ENCODE peak calls at places on chromosomes 6 and 20, in six cellular contexts. One of them, this sample, is unnamed.

GRCh38 chr20:6783752-6784725 is 16.6 kb downstream of the BMP2 start:
- DNase-seq in SK-N-SH: no peak
- DNase-seq in HCT116: no peak
- DNase-seq in PC-3: no peak
- DNase-seq in MM.1S: no peak
- DNase-seq in neural progenitor cell: no peak
- DNase-seq in this sample: peak; percentile 56

GRCh38 chr6:38510205-38510604 is 129.5 kb downstream of the BTBD9 start:
- DNase-seq in PC-3: peak; percentile 43
- DNase-seq in MM.1S: no peak
- DNase-seq in HCT116: no peak
- DNase-seq in neural progenitor cell: no peak
- DNase-seq in SK-N-SH: no peak
- DNase-seq in this sample: peak; percentile 50

GRCh38 chr6:24274441-24275083 is 83.3 kb downstream of the DCDC2 start:
- DNase-seq in SK-N-SH: peak; percentile 8
- DNase-seq in PC-3: peak; percentile 35
- DNase-seq in MM.1S: peak; percentile 41
- DNase-seq in neural progenitor cell: peak; percentile 26
- DNase-seq in HCT116: no peak
- DNase-seq in this sample: peak; percentile 47

GRCh38 chr20:57480444-57481152 is 44.3 kb downstream of the CTCFL start:
- DNase-seq in PC-3: no peak
- DNase-seq in MM.1S: peak; percentile 92
- DNase-seq in neural progenitor cell: no peak
- DNase-seq in HCT116: no peak
- DNase-seq in SK-N-SH: no peak
- DNase-seq in this sample: no peak

GRCh38 chr6:113318553-113318952 is 538.6 kb upstream of the MARCKS start:
- DNase-seq in MM.1S: no peak
- DNase-seq in HCT116: no peak
- DNase-seq in neural progenitor cell: no peak
- DNase-seq in PC-3: no peak
- DNase-seq in SK-N-SH: no peak
- DNase-seq in this sample: no peak

GRCh38 chr6:77457720-77458349 is 5.5 kb downstream of the HTR1B start:
- DNase-seq in PC-3: peak; percentile 62
- DNase-seq in SK-N-SH: peak; percentile 68
- DNase-seq in neural progenitor cell: peak; percentile 91
- DNase-seq in HCT116: peak; percentile 84
- DNase-seq in MM.1S: peak; percentile 30
- DNase-seq in this sample: peak; percentile 93

GRCh38 chr6:140623498-140623897 is 1249.0 kb upstream of the CITED2 start:
- DNase-seq in PC-3: peak; percentile 62
- DNase-seq in neural progenitor cell: no peak
- DNase-seq in SK-N-SH: no peak
- DNase-seq in MM.1S: no peak
- DNase-seq in HCT116: peak; percentile 56
- DNase-seq in this sample: peak; percentile 70

GRCh38 chr6:139973602-139974373 is 599.3 kb upstream of the CITED2 start:
- DNase-seq in MM.1S: no peak
- DNase-seq in HCT116: no peak
- DNase-seq in PC-3: no peak
- DNase-seq in SK-N-SH: no peak
- DNase-seq in neural progenitor cell: no peak
- DNase-seq in this sample: peak; percentile 29

GRCh38 chr6:20811112-20811746 is 277.0 kb downstream of the CDKAL1 start:
- DNase-seq in PC-3: peak; percentile 90
- DNase-seq in HCT116: peak; percentile 85
- DNase-seq in SK-N-SH: no peak
- DNase-seq in neural progenitor cell: peak; percentile 59
- DNase-seq in MM.1S: no peak
- DNase-seq in this sample: peak; percentile 94

GRCh38 chr6:135861189-135861588 is 9.7 kb downstream of the PDE7B start:
- DNase-seq in HCT116: no peak
- DNase-seq in PC-3: no peak
- DNase-seq in neural progenitor cell: no peak
- DNase-seq in SK-N-SH: no peak
- DNase-seq in MM.1S: no peak
- DNase-seq in this sample: no peak

GRCh38 chr20:31540406-31540805 is 26.2 kb downstream of the HM13 start:
- DNase-seq in neural progenitor cell: no peak
- DNase-seq in SK-N-SH: no peak
- DNase-seq in HCT116: no peak
- DNase-seq in MM.1S: no peak
- DNase-seq in PC-3: no peak
- DNase-seq in this sample: no peak

GRCh38 chr20:46371656-46372055 is 34.8 kb downstream of the ELMO2 start:
- DNase-seq in SK-N-SH: no peak
- DNase-seq in PC-3: no peak
- DNase-seq in neural progenitor cell: no peak
- DNase-seq in HCT116: no peak
- DNase-seq in MM.1S: no peak
- DNase-seq in this sample: peak; percentile 20

GRCh38 chr6:144661101-144661806 is 376.1 kb downstream of the UTRN start:
- DNase-seq in PC-3: peak; percentile 50
- DNase-seq in MM.1S: no peak
- DNase-seq in neural progenitor cell: peak; percentile 39
- DNase-seq in SK-N-SH: no peak
- DNase-seq in HCT116: no peak
- DNase-seq in this sample: peak; percentile 21

GRCh38 chr20:50153500-50154377 is at the start of gene PEDS1:
- DNase-seq in SK-N-SH: peak; percentile 99
- DNase-seq in PC-3: peak; percentile 98
- DNase-seq in MM.1S: peak; percentile 90
- DNase-seq in neural progenitor cell: peak; percentile 97
- DNase-seq in HCT116: peak; percentile 66
- DNase-seq in this sample: peak; percentile 98

GRCh38 chr6:107740496-107741190 is 83.5 kb downstream of the SCML4 start:
- DNase-seq in neural progenitor cell: no peak
- DNase-seq in SK-N-SH: no peak
- DNase-seq in MM.1S: peak; percentile 88
- DNase-seq in PC-3: no peak
- DNase-seq in HCT116: no peak
- DNase-seq in this sample: peak; percentile 26

GRCh38 chr20:62444286-62444685 is 16.9 kb upstream of the RBBP8NL start:
- DNase-seq in HCT116: no peak
- DNase-seq in MM.1S: no peak
- DNase-seq in PC-3: no peak
- DNase-seq in neural progenitor cell: no peak
- DNase-seq in SK-N-SH: no peak
- DNase-seq in this sample: no peak

GRCh38 chr6:797479-798077 is 104.6 kb upstream of the EXOC2 start:
- DNase-seq in PC-3: peak; percentile 66
- DNase-seq in MM.1S: peak; percentile 57
- DNase-seq in SK-N-SH: peak; percentile 36
- DNase-seq in neural progenitor cell: peak; percentile 70
- DNase-seq in HCT116: peak; percentile 41
- DNase-seq in this sample: peak; percentile 79

GRCh38 chr20:17747431-17747846 is 47.7 kb downstream of the BANF2 start:
- DNase-seq in PC-3: peak; percentile 89
- DNase-seq in SK-N-SH: no peak
- DNase-seq in HCT116: peak; percentile 29
- DNase-seq in neural progenitor cell: no peak
- DNase-seq in MM.1S: no peak
- DNase-seq in this sample: peak; percentile 96

GRCh38 chr20:6590891-6591679 is 176.4 kb upstream of the BMP2 start:
- DNase-seq in neural progenitor cell: no peak
- DNase-seq in HCT116: no peak
- DNase-seq in SK-N-SH: no peak
- DNase-seq in MM.1S: no peak
- DNase-seq in PC-3: peak; percentile 98
- DNase-seq in this sample: peak; percentile 90

GRCh38 chr20:46169245-46170171 is 51.4 kb downstream of the CD40 start:
- DNase-seq in SK-N-SH: peak; percentile 62
- DNase-seq in neural progenitor cell: no peak
- DNase-seq in MM.1S: no peak
- DNase-seq in PC-3: no peak
- DNase-seq in HCT116: no peak
- DNase-seq in this sample: no peak

GRCh38 chr6:2630362-2630761 is 120.4 kb downstream of the MYLK4 start:
- DNase-seq in SK-N-SH: no peak
- DNase-seq in HCT116: peak; percentile 97
- DNase-seq in MM.1S: no peak
- DNase-seq in PC-3: peak; percentile 95
- DNase-seq in neural progenitor cell: no peak
- DNase-seq in this sample: peak; percentile 95

GRCh38 chr6:33392168-33392947 is 735 bp downstream of the KIFC1 start:
- DNase-seq in MM.1S: peak; percentile 26
- DNase-seq in HCT116: no peak
- DNase-seq in SK-N-SH: no peak
- DNase-seq in neural progenitor cell: peak; percentile 28
- DNase-seq in PC-3: peak; percentile 16
- DNase-seq in this sample: no peak

GRCh38 chr6:117444600-117444999 is 18.9 kb upstream of the ROS1 start:
- DNase-seq in SK-N-SH: no peak
- DNase-seq in neural progenitor cell: no peak
- DNase-seq in HCT116: no peak
- DNase-seq in MM.1S: no peak
- DNase-seq in PC-3: no peak
- DNase-seq in this sample: peak; percentile 80

GRCh38 chr6:74518035-74518434 is 687.8 kb downstream of the COL12A1 start:
- DNase-seq in HCT116: no peak
- DNase-seq in PC-3: no peak
- DNase-seq in SK-N-SH: no peak
- DNase-seq in MM.1S: no peak
- DNase-seq in neural progenitor cell: no peak
- DNase-seq in this sample: no peak

DNA sequence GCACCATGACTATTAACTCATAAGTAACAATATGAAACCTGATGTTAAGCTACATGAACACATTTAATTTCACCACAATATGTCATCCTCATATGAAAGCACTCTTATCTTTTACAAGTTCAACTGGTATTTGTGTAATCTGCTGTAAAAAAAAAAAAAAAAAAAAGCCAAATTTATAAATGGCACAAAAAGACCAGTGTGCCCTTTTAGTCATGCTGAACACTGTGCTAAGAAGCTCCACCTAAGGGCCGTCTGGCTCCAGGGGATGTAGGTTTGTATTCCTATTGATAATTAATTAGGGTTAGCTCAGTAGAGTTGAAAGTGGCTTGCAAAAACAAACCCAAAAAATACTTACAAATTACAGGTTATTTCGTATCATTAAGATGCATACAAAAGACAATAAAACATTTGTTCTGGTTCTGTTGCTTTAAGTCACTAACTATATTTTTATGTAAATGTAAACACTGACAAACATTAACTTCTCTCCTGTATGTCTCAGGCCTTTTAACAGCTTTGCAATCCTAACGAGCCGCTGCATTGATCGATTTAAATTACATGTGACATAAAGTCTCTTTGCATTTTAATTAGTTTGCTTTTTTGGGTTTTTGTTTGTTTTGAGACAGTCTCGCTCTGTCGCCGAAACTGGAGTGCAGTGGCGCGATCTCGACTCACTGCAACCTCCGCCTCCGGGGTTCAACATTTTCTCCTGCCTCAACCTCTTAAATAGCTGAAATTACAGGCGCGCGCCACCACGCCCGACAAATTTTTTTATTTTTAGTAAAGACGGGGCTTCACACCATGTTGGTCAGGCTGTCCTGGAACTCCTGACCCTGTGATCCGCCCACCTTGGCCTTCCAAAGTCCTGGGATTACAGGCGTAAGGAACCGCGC is 110.8 kb downstream of the HFE start:
- DNase-seq in HCT116: peak; percentile 35
- DNase-seq in MM.1S: peak; percentile 65
- DNase-seq in PC-3: peak; percentile 47
- DNase-seq in neural progenitor cell: peak; percentile 46
- DNase-seq in SK-N-SH: no peak
- DNase-seq in this sample: peak; percentile 49
- TF ChIP-seq EZH2phosphoT487 in HCT116: no peak
- TF ChIP-seq EZH2phosphoT487 in MM.1S: no peak
- TF ChIP-seq EZH2phosphoT487 in PC-3: no peak
- TF ChIP-seq EZH2phosphoT487 in neural progenitor cell: no peak
- TF ChIP-seq EZH2phosphoT487 in SK-N-SH: no peak
- TF ChIP-seq EZH2phosphoT487 in this sample: no peak

GRCh38 chr6:5042436-5042835 is 38.6 kb upstream of the RPP40 start:
- DNase-seq in MM.1S: no peak
- DNase-seq in PC-3: no peak
- DNase-seq in SK-N-SH: no peak
- DNase-seq in neural progenitor cell: no peak
- DNase-seq in HCT116: no peak
- DNase-seq in this sample: no peak
- H3K9ac ChIP-seq in MM.1S: no peak overlapping the region
- H3K9ac ChIP-seq in PC-3: no peak overlapping the region
- H3K9ac ChIP-seq in SK-N-SH: no peak overlapping the region
- H3K9ac ChIP-seq in neural progenitor cell: no peak overlapping the region
- H3K9ac ChIP-seq in HCT116: no peak overlapping the region
- H3K9ac ChIP-seq in this sample: no peak overlapping the region

GRCh38 chr20:25030649-25031026 is 27.3 kb downstream of the ACSS1 start:
- DNase-seq in neural progenitor cell: no peak
- DNase-seq in PC-3: no peak
- DNase-seq in HCT116: no peak
- DNase-seq in SK-N-SH: no peak
- DNase-seq in MM.1S: no peak
- DNase-seq in this sample: no peak

GRCh38 chr20:25032478-25033183 is 25.3 kb downstream of the ACSS1 start:
- DNase-seq in neural progenitor cell: peak; percentile 36
- DNase-seq in SK-N-SH: no peak
- DNase-seq in PC-3: no peak
- DNase-seq in MM.1S: no peak
- DNase-seq in HCT116: no peak
- DNase-seq in this sample: no peak

GRCh38 chr20:25033250-25033940 is 24.5 kb downstream of the ACSS1 start:
- DNase-seq in PC-3: no peak
- DNase-seq in SK-N-SH: peak; percentile 36
- DNase-seq in neural progenitor cell: no peak
- DNase-seq in HCT116: no peak
- DNase-seq in MM.1S: no peak
- DNase-seq in this sample: no peak

GRCh38 chr20:25031241-25031640 is 26.7 kb downstream of the ACSS1 start:
- DNase-seq in MM.1S: no peak
- DNase-seq in neural progenitor cell: no peak
- DNase-seq in HCT116: no peak
- DNase-seq in SK-N-SH: no peak
- DNase-seq in PC-3: no peak
- DNase-seq in this sample: no peak

DNA sequence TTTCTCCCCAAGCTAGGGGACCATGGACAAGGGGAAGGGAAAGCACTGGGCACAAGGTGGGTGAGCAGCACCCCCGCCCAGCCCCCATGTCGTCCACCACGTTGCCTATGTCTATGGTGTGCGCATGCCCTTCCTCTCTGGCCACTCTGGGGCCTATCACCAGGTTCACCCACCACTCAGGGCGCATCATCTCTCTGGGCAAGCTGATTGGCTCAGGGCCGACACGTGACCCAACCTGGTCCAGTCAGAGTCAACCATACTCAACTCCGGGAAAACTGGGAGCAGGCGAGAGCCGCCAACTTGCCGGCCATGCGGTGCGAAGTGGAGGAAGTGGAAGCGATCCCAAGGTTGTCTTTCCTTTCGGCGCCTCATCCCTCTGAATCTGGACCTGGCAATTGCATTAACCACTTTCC is 25.9 kb downstream of the ACSS1 start:
- DNase-seq in MM.1S: no peak
- DNase-seq in HCT116: no peak
- DNase-seq in neural progenitor cell: no peak
- DNase-seq in SK-N-SH: no peak
- DNase-seq in PC-3: no peak
- DNase-seq in this sample: no peak
- TF ChIP-seq EZH2phosphoT487 in MM.1S: no peak
- TF ChIP-seq EZH2phosphoT487 in HCT116: no peak
- TF ChIP-seq EZH2phosphoT487 in neural progenitor cell: no peak
- TF ChIP-seq EZH2phosphoT487 in SK-N-SH: no peak
- TF ChIP-seq EZH2phosphoT487 in PC-3: no peak
- TF ChIP-seq EZH2phosphoT487 in this sample: no peak

GRCh38 chr6:31660998-31661866 is 654 bp upstream of the C6orf47 start:
- DNase-seq in HCT116: no peak
- DNase-seq in MM.1S: no peak
- DNase-seq in PC-3: no peak
- DNase-seq in neural progenitor cell: no peak
- DNase-seq in SK-N-SH: no peak
- DNase-seq in this sample: peak; percentile 67
- H3K9ac ChIP-seq in HCT116: peak overlapping the region; percentile 88
- H3K9ac ChIP-seq in MM.1S: peak overlapping the region; percentile 78
- H3K9ac ChIP-seq in PC-3: peak overlapping the region; percentile 85
- H3K9ac ChIP-seq in neural progenitor cell: peak overlapping the region; percentile 12
- H3K9ac ChIP-seq in SK-N-SH: peak overlapping the region; percentile 86
- H3K9ac ChIP-seq in this sample: peak overlapping the region; percentile 88